ENCODE peak calls at places on chromosomes 7 and 10, in six cellular contexts. One of them, this sample, is unnamed.

GRCh38 chr7:81669476-81670105 is 100.3 kb downstream of the HGF start:
- DNase-seq in smooth muscle cell of the brain vasculature: no peak
- DNase-seq in HT1080: no peak
- DNase-seq in activated naive CD8-positive, alpha-beta T cell treated with anti-CD3 and anti-CD28 coated beads, Interleukin-2, amount 50 U/mL, for 16 hours: no peak
- DNase-seq in frontal cortex: no peak
- DNase-seq in endothelial cell: no peak
- DNase-seq in this sample: no peak

GRCh38 chr7:78125884-78126283 is 327.3 kb downstream of the PHTF2 start:
- DNase-seq in smooth muscle cell of the brain vasculature: no peak
- DNase-seq in HT1080: no peak
- DNase-seq in activated naive CD8-positive, alpha-beta T cell treated with anti-CD3 and anti-CD28 coated beads, Interleukin-2, amount 50 U/mL, for 16 hours: no peak
- DNase-seq in frontal cortex: no peak
- DNase-seq in endothelial cell: no peak
- DNase-seq in this sample: peak

GRCh38 chr7:147775564-147775963 is 815.0 kb upstream of the C7orf33 start:
- DNase-seq in smooth muscle cell of the brain vasculature: no peak
- DNase-seq in HT1080: no peak
- DNase-seq in activated naive CD8-positive, alpha-beta T cell treated with anti-CD3 and anti-CD28 coated beads, Interleukin-2, amount 50 U/mL, for 16 hours: no peak
- DNase-seq in frontal cortex: no peak
- DNase-seq in endothelial cell: no peak
- DNase-seq in this sample: no peak

GRCh38 chr10:1426786-1427185 is 310.5 kb downstream of the ADARB2 start:
- DNase-seq in smooth muscle cell of the brain vasculature: no peak
- DNase-seq in HT1080: no peak
- DNase-seq in activated naive CD8-positive, alpha-beta T cell treated with anti-CD3 and anti-CD28 coated beads, Interleukin-2, amount 50 U/mL, for 16 hours: no peak
- DNase-seq in frontal cortex: no peak
- DNase-seq in endothelial cell: no peak
- DNase-seq in this sample: no peak

GRCh38 chr10:78927257-78927995 is 141.3 kb upstream of the ZMIZ1 start:
- DNase-seq in smooth muscle cell of the brain vasculature: no peak
- DNase-seq in HT1080: no peak
- DNase-seq in activated naive CD8-positive, alpha-beta T cell treated with anti-CD3 and anti-CD28 coated beads, Interleukin-2, amount 50 U/mL, for 16 hours: no peak
- DNase-seq in frontal cortex: no peak
- DNase-seq in endothelial cell: no peak
- DNase-seq in this sample: no peak

GRCh38 chr7:103811997-103812396 is 177.5 kb downstream of the RELN start:
- DNase-seq in smooth muscle cell of the brain vasculature: no peak
- DNase-seq in HT1080: no peak
- DNase-seq in activated naive CD8-positive, alpha-beta T cell treated with anti-CD3 and anti-CD28 coated beads, Interleukin-2, amount 50 U/mL, for 16 hours: no peak
- DNase-seq in frontal cortex: no peak
- DNase-seq in endothelial cell: no peak
- DNase-seq in this sample: no peak

GRCh38 chr7:2512179-2512644 is 7.4 kb upstream of the LFNG start:
- DNase-seq in smooth muscle cell of the brain vasculature: no peak
- DNase-seq in HT1080: no peak
- DNase-seq in activated naive CD8-positive, alpha-beta T cell treated with anti-CD3 and anti-CD28 coated beads, Interleukin-2, amount 50 U/mL, for 16 hours: no peak
- DNase-seq in frontal cortex: no peak
- DNase-seq in endothelial cell: no peak
- DNase-seq in this sample: no peak

GRCh38 chr7:148932-149855 is 43.2 kb upstream of the FAM20C start:
- DNase-seq in smooth muscle cell of the brain vasculature: peak
- DNase-seq in HT1080: peak
- DNase-seq in activated naive CD8-positive, alpha-beta T cell treated with anti-CD3 and anti-CD28 coated beads, Interleukin-2, amount 50 U/mL, for 16 hours: peak
- DNase-seq in frontal cortex: peak
- DNase-seq in endothelial cell: peak
- DNase-seq in this sample: peak

GRCh38 chr7:74153736-74154135 is 20.4 kb upstream of the EIF4H start:
- DNase-seq in smooth muscle cell of the brain vasculature: no peak
- DNase-seq in HT1080: no peak
- DNase-seq in activated naive CD8-positive, alpha-beta T cell treated with anti-CD3 and anti-CD28 coated beads, Interleukin-2, amount 50 U/mL, for 16 hours: no peak
- DNase-seq in frontal cortex: no peak
- DNase-seq in endothelial cell: no peak
- DNase-seq in this sample: no peak

GRCh38 chr7:55476071-55476803 is 96.1 kb downstream of the VOPP1 start:
- DNase-seq in smooth muscle cell of the brain vasculature: peak
- DNase-seq in HT1080: no peak
- DNase-seq in activated naive CD8-positive, alpha-beta T cell treated with anti-CD3 and anti-CD28 coated beads, Interleukin-2, amount 50 U/mL, for 16 hours: no peak
- DNase-seq in frontal cortex: peak
- DNase-seq in endothelial cell: no peak
- DNase-seq in this sample: no peak

GRCh38 chr10:33352154-33352553 is 17.7 kb upstream of the NRP1 start:
- DNase-seq in smooth muscle cell of the brain vasculature: no peak
- DNase-seq in HT1080: peak
- DNase-seq in activated naive CD8-positive, alpha-beta T cell treated with anti-CD3 and anti-CD28 coated beads, Interleukin-2, amount 50 U/mL, for 16 hours: no peak
- DNase-seq in frontal cortex: no peak
- DNase-seq in endothelial cell: no peak
- DNase-seq in this sample: peak

GRCh38 chr7:80548790-80549530 is 37.1 kb upstream of the GNAT3 start:
- DNase-seq in smooth muscle cell of the brain vasculature: no peak
- DNase-seq in HT1080: no peak
- DNase-seq in activated naive CD8-positive, alpha-beta T cell treated with anti-CD3 and anti-CD28 coated beads, Interleukin-2, amount 50 U/mL, for 16 hours: no peak
- DNase-seq in frontal cortex: no peak
- DNase-seq in endothelial cell: no peak
- DNase-seq in this sample: peak

GRCh38 chr7:157309990-157310668 is 26.7 kb upstream of the DNAJB6 start:
- DNase-seq in smooth muscle cell of the brain vasculature: peak
- DNase-seq in HT1080: peak
- DNase-seq in activated naive CD8-positive, alpha-beta T cell treated with anti-CD3 and anti-CD28 coated beads, Interleukin-2, amount 50 U/mL, for 16 hours: no peak
- DNase-seq in frontal cortex: peak
- DNase-seq in endothelial cell: no peak
- DNase-seq in this sample: peak

GRCh38 chr10:45550903-45551302 is 121.7 kb downstream of the ZFAND4 start:
- DNase-seq in smooth muscle cell of the brain vasculature: no peak
- DNase-seq in HT1080: peak
- DNase-seq in activated naive CD8-positive, alpha-beta T cell treated with anti-CD3 and anti-CD28 coated beads, Interleukin-2, amount 50 U/mL, for 16 hours: no peak
- DNase-seq in frontal cortex: no peak
- DNase-seq in endothelial cell: no peak
- DNase-seq in this sample: no peak

GRCh38 chr7:27165089-27165654 is at the start of gene HOXA9:
- DNase-seq in smooth muscle cell of the brain vasculature: no peak
- DNase-seq in HT1080: peak
- DNase-seq in activated naive CD8-positive, alpha-beta T cell treated with anti-CD3 and anti-CD28 coated beads, Interleukin-2, amount 50 U/mL, for 16 hours: no peak
- DNase-seq in frontal cortex: no peak
- DNase-seq in endothelial cell: no peak
- DNase-seq in this sample: peak

GRCh38 chr7:22452142-22452763 is 47.7 kb downstream of the STEAP1B start:
- DNase-seq in smooth muscle cell of the brain vasculature: no peak
- DNase-seq in HT1080: peak
- DNase-seq in activated naive CD8-positive, alpha-beta T cell treated with anti-CD3 and anti-CD28 coated beads, Interleukin-2, amount 50 U/mL, for 16 hours: no peak
- DNase-seq in frontal cortex: no peak
- DNase-seq in endothelial cell: peak
- DNase-seq in this sample: peak

GRCh38 chr10:20415684-20416083 is 481.4 kb downstream of the NEBL start:
- DNase-seq in smooth muscle cell of the brain vasculature: no peak
- DNase-seq in HT1080: no peak
- DNase-seq in activated naive CD8-positive, alpha-beta T cell treated with anti-CD3 and anti-CD28 coated beads, Interleukin-2, amount 50 U/mL, for 16 hours: no peak
- DNase-seq in frontal cortex: no peak
- DNase-seq in endothelial cell: no peak
- DNase-seq in this sample: no peak

GRCh38 chr10:78205457-78205856 is 171.8 kb downstream of the RPS24 start:
- DNase-seq in smooth muscle cell of the brain vasculature: no peak
- DNase-seq in HT1080: no peak
- DNase-seq in activated naive CD8-positive, alpha-beta T cell treated with anti-CD3 and anti-CD28 coated beads, Interleukin-2, amount 50 U/mL, for 16 hours: no peak
- DNase-seq in frontal cortex: no peak
- DNase-seq in endothelial cell: no peak
- DNase-seq in this sample: no peak